ENCODE peak calls at places on chromosome 1, in eight cellular contexts. One of them, this sample, is unnamed.

GRCh38 chr1:116466810-116467557 is 93.9 kb downstream of the ATP1A1 start:
- DNase-seq in fibroblast of mammary gland: no peak
- DNase-seq in astrocyte: no peak
- DNase-seq in lower lobe of right lung: no peak
- DNase-seq in right lobe of liver: no peak
- DNase-seq in A673: no peak
- DNase-seq in ovary: no peak
- DNase-seq in cardiac fibroblast: no peak
- DNase-seq in this sample: no peak

GRCh38 chr1:9280015-9280860 is 12.5 kb upstream of the SPSB1 start:
- DNase-seq in right lobe of liver: peak; percentile 47
- DNase-seq in cardiac fibroblast: peak; percentile 93
- DNase-seq in astrocyte: peak; percentile 91
- DNase-seq in ovary: no peak
- DNase-seq in lower lobe of right lung: no peak
- DNase-seq in A673: peak; percentile 69
- DNase-seq in fibroblast of mammary gland: peak; percentile 96
- DNase-seq in this sample: no peak

GRCh38 chr1:83692524-83693336 is 306.2 kb downstream of the TTLL7 start:
- DNase-seq in lower lobe of right lung: no peak
- DNase-seq in A673: peak; percentile 22
- DNase-seq in fibroblast of mammary gland: no peak
- DNase-seq in astrocyte: peak; percentile 33
- DNase-seq in ovary: no peak
- DNase-seq in right lobe of liver: peak; percentile 26
- DNase-seq in cardiac fibroblast: peak; percentile 42
- DNase-seq in this sample: no peak

GRCh38 chr1:6915999-6916565 is 130.8 kb downstream of the CAMTA1 start:
- DNase-seq in lower lobe of right lung: no peak
- DNase-seq in ovary: no peak
- DNase-seq in right lobe of liver: no peak
- DNase-seq in A673: no peak
- DNase-seq in fibroblast of mammary gland: no peak
- DNase-seq in cardiac fibroblast: no peak
- DNase-seq in astrocyte: no peak
- DNase-seq in this sample: no peak

GRCh38 chr1:40630488-40631223 is 34.8 kb downstream of the RIMS3 start:
- DNase-seq in A673: peak; percentile 55
- DNase-seq in cardiac fibroblast: peak; percentile 53
- DNase-seq in ovary: no peak
- DNase-seq in fibroblast of mammary gland: peak; percentile 27
- DNase-seq in astrocyte: no peak
- DNase-seq in right lobe of liver: no peak
- DNase-seq in lower lobe of right lung: no peak
- DNase-seq in this sample: no peak

GRCh38 chr1:98086796-98087195 is 166.0 kb upstream of the DPYD start:
- DNase-seq in A673: peak; percentile 71
- DNase-seq in right lobe of liver: no peak
- DNase-seq in lower lobe of right lung: no peak
- DNase-seq in ovary: no peak
- DNase-seq in fibroblast of mammary gland: peak; percentile 94
- DNase-seq in cardiac fibroblast: peak; percentile 99
- DNase-seq in astrocyte: peak; percentile 100
- DNase-seq in this sample: no peak

GRCh38 chr1:229947968-229948367 is 119.1 kb upstream of the GALNT2 start:
- DNase-seq in right lobe of liver: no peak
- DNase-seq in ovary: no peak
- DNase-seq in cardiac fibroblast: peak; percentile 42
- DNase-seq in A673: no peak
- DNase-seq in astrocyte: no peak
- DNase-seq in fibroblast of mammary gland: peak; percentile 6
- DNase-seq in lower lobe of right lung: no peak
- DNase-seq in this sample: no peak

GRCh38 chr1:230342019-230342418 is 84.1 kb downstream of the PGBD5 start:
- DNase-seq in astrocyte: no peak
- DNase-seq in fibroblast of mammary gland: no peak
- DNase-seq in lower lobe of right lung: no peak
- DNase-seq in right lobe of liver: no peak
- DNase-seq in A673: no peak
- DNase-seq in cardiac fibroblast: no peak
- DNase-seq in ovary: no peak
- DNase-seq in this sample: no peak

GRCh38 chr1:150548324-150548631 is 930 bp upstream of the ADAMTSL4 start:
- DNase-seq in cardiac fibroblast: no peak
- DNase-seq in right lobe of liver: no peak
- DNase-seq in astrocyte: no peak
- DNase-seq in fibroblast of mammary gland: no peak
- DNase-seq in lower lobe of right lung: no peak
- DNase-seq in ovary: no peak
- DNase-seq in A673: no peak
- DNase-seq in this sample: no peak

GRCh38 chr1:154534263-154534844 is 24.1 kb downstream of the UBE2Q1 start:
- DNase-seq in astrocyte: no peak
- DNase-seq in lower lobe of right lung: no peak
- DNase-seq in ovary: no peak
- DNase-seq in right lobe of liver: peak; percentile 37
- DNase-seq in fibroblast of mammary gland: peak; percentile 20
- DNase-seq in A673: peak; percentile 19
- DNase-seq in cardiac fibroblast: peak; percentile 38
- DNase-seq in this sample: no peak

GRCh38 chr1:209756608-209757445 is 974 bp downstream of the TRAF3IP3 start:
- DNase-seq in right lobe of liver: peak; percentile 31
- DNase-seq in lower lobe of right lung: peak; percentile 58
- DNase-seq in ovary: no peak
- DNase-seq in fibroblast of mammary gland: no peak
- DNase-seq in astrocyte: no peak
- DNase-seq in cardiac fibroblast: no peak
- DNase-seq in A673: no peak
- DNase-seq in this sample: no peak

GRCh38 chr1:208098758-208099157 is 145.4 kb downstream of the PLXNA2 start:
- DNase-seq in lower lobe of right lung: no peak
- DNase-seq in right lobe of liver: peak; percentile 57
- DNase-seq in fibroblast of mammary gland: no peak
- DNase-seq in astrocyte: no peak
- DNase-seq in ovary: no peak
- DNase-seq in cardiac fibroblast: no peak
- DNase-seq in A673: no peak
- DNase-seq in this sample: no peak

GRCh38 chr1:12051361-12051760 is 11.7 kb upstream of the TNFRSF8 start:
- DNase-seq in A673: no peak
- DNase-seq in astrocyte: no peak
- DNase-seq in fibroblast of mammary gland: no peak
- DNase-seq in lower lobe of right lung: no peak
- DNase-seq in cardiac fibroblast: no peak
- DNase-seq in ovary: no peak
- DNase-seq in right lobe of liver: no peak
- DNase-seq in this sample: no peak
- TF ChIP-seq CTCF in A673: no peak
- TF ChIP-seq CTCF in astrocyte: no peak
- TF ChIP-seq CTCF in fibroblast of mammary gland: no peak
- TF ChIP-seq CTCF in lower lobe of right lung: no peak
- TF ChIP-seq CTCF in cardiac fibroblast: no peak
- TF ChIP-seq CTCF in ovary: no peak
- TF ChIP-seq CTCF in right lobe of liver: no peak
- TF ChIP-seq CTCF in this sample: no peak

GRCh38 chr1:25695066-25695990 is 78.7 kb downstream of the MAN1C1 start:
- DNase-seq in astrocyte: peak; percentile 98
- DNase-seq in right lobe of liver: peak; percentile 75
- DNase-seq in A673: no peak
- DNase-seq in cardiac fibroblast: peak; percentile 98
- DNase-seq in ovary: peak; percentile 85
- DNase-seq in fibroblast of mammary gland: peak; percentile 99
- DNase-seq in lower lobe of right lung: peak; percentile 75
- DNase-seq in this sample: no peak
- TF ChIP-seq CTCF in astrocyte: peak; percentile 22
- TF ChIP-seq CTCF in right lobe of liver: peak; percentile 36
- TF ChIP-seq CTCF in A673: peak; percentile 16
- TF ChIP-seq CTCF in cardiac fibroblast: peak; percentile 27
- TF ChIP-seq CTCF in ovary: no peak
- TF ChIP-seq CTCF in fibroblast of mammary gland: peak; percentile 45
- TF ChIP-seq CTCF in lower lobe of right lung: peak; percentile 31
- TF ChIP-seq CTCF in this sample: no peak

GRCh38 chr1:18211764-18212163 is 104.2 kb downstream of the IGSF21 start:
- DNase-seq in cardiac fibroblast: no peak
- DNase-seq in astrocyte: no peak
- DNase-seq in right lobe of liver: no peak
- DNase-seq in lower lobe of right lung: no peak
- DNase-seq in fibroblast of mammary gland: no peak
- DNase-seq in A673: no peak
- DNase-seq in ovary: no peak
- DNase-seq in this sample: no peak

DNA sequence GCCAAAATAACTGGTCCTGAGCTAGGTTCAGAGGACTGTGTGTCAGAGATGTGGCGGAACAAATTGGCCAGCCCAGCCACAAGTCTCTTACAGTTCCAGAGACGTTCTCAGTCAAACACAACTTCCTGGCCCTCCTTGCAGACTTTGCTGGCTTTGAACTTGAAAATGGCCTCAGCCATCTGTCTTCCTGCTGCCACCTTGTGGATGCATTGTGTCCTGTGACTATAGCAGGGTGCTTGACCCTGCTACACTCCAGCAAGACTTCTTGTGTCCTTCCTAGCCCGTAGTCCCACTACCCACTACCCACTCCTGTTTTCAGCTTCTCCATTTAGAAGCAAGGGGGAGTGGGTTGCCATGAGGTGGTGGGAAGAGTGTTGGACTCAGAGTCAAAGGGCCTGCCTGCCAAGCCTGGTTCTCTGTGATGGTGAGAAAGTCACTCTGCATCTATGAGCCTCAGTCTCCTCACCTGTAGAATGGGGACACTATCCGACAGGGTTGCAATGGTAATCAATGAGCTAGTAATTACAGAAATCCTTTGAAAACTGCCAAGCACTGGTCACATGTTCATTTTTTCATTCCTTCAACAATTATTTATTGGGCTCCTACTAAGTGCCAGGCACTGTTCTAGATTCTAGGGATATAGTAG is 109.9 kb downstream of the IGSF21 start:
- DNase-seq in fibroblast of mammary gland: peak; percentile 2
- DNase-seq in astrocyte: no peak
- DNase-seq in right lobe of liver: peak; percentile 24
- DNase-seq in A673: peak; percentile 49
- DNase-seq in cardiac fibroblast: peak; percentile 5
- DNase-seq in ovary: no peak
- DNase-seq in lower lobe of right lung: no peak
- DNase-seq in this sample: no peak
- TF ChIP-seq CTCF in fibroblast of mammary gland: peak; percentile 13
- TF ChIP-seq CTCF in astrocyte: peak; percentile 25
- TF ChIP-seq CTCF in right lobe of liver: peak; percentile 35
- TF ChIP-seq CTCF in A673: peak; percentile 67
- TF ChIP-seq CTCF in cardiac fibroblast: peak; percentile 19
- TF ChIP-seq CTCF in ovary: no peak
- TF ChIP-seq CTCF in lower lobe of right lung: peak; percentile 28
- TF ChIP-seq CTCF in this sample: peak; percentile 65

GRCh38 chr1:55198044-55198443 is 17.1 kb downstream of the USP24 start:
- DNase-seq in ovary: no peak
- DNase-seq in right lobe of liver: no peak
- DNase-seq in cardiac fibroblast: no peak
- DNase-seq in lower lobe of right lung: no peak
- DNase-seq in A673: no peak
- DNase-seq in astrocyte: no peak
- DNase-seq in fibroblast of mammary gland: no peak
- DNase-seq in this sample: no peak
- TF ChIP-seq CTCF in ovary: no peak
- TF ChIP-seq CTCF in right lobe of liver: no peak
- TF ChIP-seq CTCF in cardiac fibroblast: no peak
- TF ChIP-seq CTCF in lower lobe of right lung: no peak
- TF ChIP-seq CTCF in A673: no peak
- TF ChIP-seq CTCF in astrocyte: no peak
- TF ChIP-seq CTCF in fibroblast of mammary gland: no peak
- TF ChIP-seq CTCF in this sample: no peak

DNA sequence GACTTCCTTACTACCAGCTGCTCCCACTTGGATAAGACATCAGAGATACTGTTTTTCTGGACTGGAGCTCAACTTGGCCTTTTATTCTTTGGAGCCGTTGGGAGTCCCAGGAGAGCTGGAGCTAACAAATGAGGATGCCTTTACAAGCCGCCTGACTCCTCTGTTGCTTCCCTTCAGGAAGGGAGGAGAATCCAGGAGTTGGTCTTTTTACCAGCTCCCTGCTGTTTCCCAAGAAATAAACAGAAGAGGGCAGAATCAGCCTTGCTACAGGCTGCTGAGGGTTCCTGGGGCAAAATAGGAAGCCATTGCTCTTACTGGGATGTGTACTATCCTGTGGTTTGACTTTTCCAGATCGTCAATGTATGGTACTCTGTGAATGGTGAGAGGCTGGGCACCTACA is 1.5 kb downstream of the EIF3I start:
- DNase-seq in astrocyte: no peak
- DNase-seq in ovary: no peak
- DNase-seq in right lobe of liver: no peak
- DNase-seq in cardiac fibroblast: no peak
- DNase-seq in A673: no peak
- DNase-seq in lower lobe of right lung: no peak
- DNase-seq in fibroblast of mammary gland: peak; percentile 51
- DNase-seq in this sample: no peak
- TF ChIP-seq CTCF in astrocyte: no peak
- TF ChIP-seq CTCF in ovary: no peak
- TF ChIP-seq CTCF in right lobe of liver: no peak
- TF ChIP-seq CTCF in cardiac fibroblast: no peak
- TF ChIP-seq CTCF in A673: no peak
- TF ChIP-seq CTCF in lower lobe of right lung: no peak
- TF ChIP-seq CTCF in fibroblast of mammary gland: peak; percentile 34
- TF ChIP-seq CTCF in this sample: no peak